ENCODE peak calls at places on chromosomes 13 and 19, in four cellular contexts. L, B, F and D are unnamed samples.

GRCh38 chr13:77860621-77861020 is 58.0 kb downstream of the EDNRB start:
- DNase-seq in L (no peak), B (no peak), F (peak; percentile 71), D (peak; percentile 3)

GRCh38 chr13:107518292-107518691 is 697.0 kb downstream of the LIG4 start:
- DNase-seq in F (peak; percentile 13), B (no peak), L (no peak), D (no peak)

GRCh38 chr19:50509366-50509765 is 1.6 kb downstream of the JOSD2 start:
- DNase-seq in L (no peak), B (no peak), F (no peak), D (no peak)

GRCh38 chr13:50085063-50085462 is 69.8 kb downstream of the KCNRG start:
- DNase-seq in F (peak; percentile 79), B (no peak), L (no peak), D (peak; percentile 21)

GRCh38 chr19:507286-508203 is at the start of gene TPGS1:
- DNase-seq in F (peak; percentile 63), B (peak; percentile 97), L (peak; percentile 73), D (peak; percentile 99)

GRCh38 chr13:57582032-57582431 is 49.5 kb upstream of the PCDH17 start:
- DNase-seq in B (no peak), L (no peak), F (no peak), D (no peak)

GRCh38 chr19:18932216-18932841 is 8.7 kb downstream of the HOMER3 start:
- DNase-seq in L (peak; percentile 69), F (peak; percentile 39), B (peak; percentile 61), D (peak; percentile 43)

GRCh38 chr13:96991072-96991471 is 3.2 kb downstream of the OXGR1 start:
- DNase-seq in L (no peak), F (no peak), B (no peak), D (no peak)

GRCh38 chr13:45717324-45717723 is 15.2 kb downstream of the CBY2 start:
- DNase-seq in B (no peak), L (no peak), F (no peak), D (no peak)

GRCh38 chr19:31427857-31428256 is 78.6 kb upstream of the TSHZ3 start:
- DNase-seq in L (no peak), B (no peak), F (peak; percentile 46), D (no peak)

GRCh38 chr13:77918391-77919261 is at the start of gene EDNRB:
- DNase-seq in B (no peak), L (peak; percentile 72), F (peak; percentile 41), D (peak; percentile 22)

DNA sequence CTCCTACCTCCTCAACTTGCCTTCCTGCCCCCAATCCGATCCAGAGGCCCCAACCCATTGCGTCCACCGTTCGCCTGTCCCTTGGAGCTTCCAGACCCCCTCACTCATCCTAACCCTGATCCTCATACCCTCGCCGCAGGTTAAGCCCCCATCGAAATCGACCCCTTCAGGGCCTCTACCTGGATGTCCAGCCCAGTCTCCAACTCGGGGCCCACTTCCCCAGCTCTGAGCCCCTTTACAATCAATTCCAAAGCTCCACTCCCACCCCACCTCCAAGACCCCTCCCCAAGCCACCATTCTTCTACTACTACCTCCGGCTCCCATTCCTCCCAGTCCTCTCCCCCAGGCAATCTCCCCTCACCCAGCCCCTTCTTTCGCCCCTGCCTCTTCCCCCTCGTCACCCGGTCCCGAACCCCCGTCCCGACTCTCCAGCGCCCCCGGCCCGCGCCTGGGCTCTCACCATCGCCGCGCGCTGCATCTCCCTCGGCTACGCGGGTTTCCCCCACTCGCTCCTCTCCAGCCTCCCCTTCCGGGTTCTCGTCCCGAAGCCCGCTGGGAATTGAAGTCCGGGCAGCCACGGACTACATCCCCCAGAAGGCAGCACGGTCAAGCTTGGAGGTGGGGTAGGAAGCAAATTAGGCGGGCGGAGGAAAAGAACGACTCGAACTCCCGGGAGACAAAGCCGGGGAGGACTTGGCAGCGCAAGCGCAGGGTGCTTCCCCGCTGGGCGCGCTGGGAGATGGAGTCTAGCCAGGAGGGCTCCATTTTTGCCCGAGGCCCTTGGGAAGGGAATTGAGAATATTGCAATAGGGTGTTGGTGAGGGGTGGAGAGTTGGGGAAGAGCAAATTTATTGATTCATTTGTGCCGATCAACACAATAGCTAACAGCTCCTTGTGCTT is at the start of gene FBXO46:
- DNase-seq in B (peak; percentile 96), F (peak; percentile 99), L (peak; percentile 99), D (peak; percentile 94)
- TF ChIP-seq CTCF in B (no peak), F (peak; percentile 32), L (no peak), D (peak; percentile 43)

DNA sequence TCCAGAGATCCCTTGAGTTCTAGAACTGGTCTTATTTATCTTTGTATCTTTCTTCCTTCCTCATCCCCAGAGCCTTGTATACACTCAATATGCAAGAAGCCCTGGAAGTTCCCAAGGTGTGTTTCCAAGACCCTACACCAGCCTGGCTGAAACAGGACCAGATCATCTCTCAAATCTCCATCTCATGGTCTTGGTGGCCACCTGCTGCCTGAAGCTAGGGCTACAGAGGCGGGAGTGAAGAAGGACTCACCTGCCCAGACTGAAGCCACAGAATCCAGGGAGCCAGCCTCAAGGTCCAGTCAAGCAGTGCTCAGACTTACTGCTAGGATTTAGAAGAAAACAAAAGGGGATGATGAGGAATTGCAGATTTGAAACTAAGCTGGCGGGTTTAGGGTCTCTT is 6.1 kb upstream of the CYSLTR2 start:
- DNase-seq in F (no peak), B (no peak), L (no peak), D (no peak)
- TF ChIP-seq CTCF in F (no peak), B (no peak), L (no peak), D (no peak)

GRCh38 chr13:103772576-103772975 is 706.4 kb upstream of the SLC10A2 start:
- DNase-seq in B (no peak), F (no peak), L (no peak), D (no peak)
- TF ChIP-seq CTCF in B (no peak), F (no peak), L (no peak), D (peak; percentile 20)

DNA sequence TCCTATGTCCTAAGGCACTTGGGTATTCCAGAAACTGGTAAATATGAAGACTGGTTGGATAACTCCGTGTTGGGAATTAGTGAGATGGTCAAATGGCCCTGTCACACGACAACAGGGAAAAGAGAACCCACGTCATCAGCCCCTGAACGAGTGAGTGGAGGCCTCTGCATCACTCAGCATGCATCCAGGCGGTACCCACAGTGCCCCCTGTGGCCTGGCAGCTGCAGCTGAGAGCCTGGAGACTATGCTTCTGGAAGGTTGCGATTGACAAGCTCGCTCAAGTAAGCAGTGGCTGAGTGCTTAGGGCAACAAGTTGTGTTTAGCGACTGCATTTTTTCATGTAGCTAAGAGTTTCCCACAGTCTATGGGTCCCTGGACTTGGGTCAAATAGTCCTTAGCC is 55.9 kb downstream of the COL4A2 start:
- DNase-seq in L (no peak), B (no peak), F (no peak), D (no peak)
- TF ChIP-seq CTCF in L (no peak), B (no peak), F (no peak), D (peak; percentile 44)

GRCh38 chr19:6967962-6968361 is 53.3 kb downstream of the MBD3L2B start:
- DNase-seq in B (no peak), L (no peak), F (no peak), D (no peak)

GRCh38 chr19:6969490-6969889 is 51.7 kb downstream of the MBD3L2B start:
- DNase-seq in L (no peak), F (no peak), B (no peak), D (no peak)

GRCh38 chr19:6958786-6959185 is 62.4 kb downstream of the MBD3L2B start:
- DNase-seq in F (no peak), B (no peak), L (no peak), D (no peak)

GRCh38 chr19:6963259-6963852 is 57.9 kb downstream of the MBD3L2B start:
- DNase-seq in B (no peak), F (no peak), L (no peak), D (no peak)

GRCh38 chr19:6963937-6964336 is 57.3 kb downstream of the MBD3L2B start:
- DNase-seq in B (no peak), L (no peak), F (no peak), D (no peak)
- TF ChIP-seq CTCF in B (no peak), L (peak; percentile 19), F (peak; percentile 19), D (peak; percentile 19)

GRCh38 chr19:3024870-3025515 is 4.1 kb downstream of the TLE2 start:
- DNase-seq in B (no peak), L (no peak), F (no peak), D (no peak)
- TF ChIP-seq CTCF in B (no peak), L (no peak), F (no peak), D (no peak)

DNA sequence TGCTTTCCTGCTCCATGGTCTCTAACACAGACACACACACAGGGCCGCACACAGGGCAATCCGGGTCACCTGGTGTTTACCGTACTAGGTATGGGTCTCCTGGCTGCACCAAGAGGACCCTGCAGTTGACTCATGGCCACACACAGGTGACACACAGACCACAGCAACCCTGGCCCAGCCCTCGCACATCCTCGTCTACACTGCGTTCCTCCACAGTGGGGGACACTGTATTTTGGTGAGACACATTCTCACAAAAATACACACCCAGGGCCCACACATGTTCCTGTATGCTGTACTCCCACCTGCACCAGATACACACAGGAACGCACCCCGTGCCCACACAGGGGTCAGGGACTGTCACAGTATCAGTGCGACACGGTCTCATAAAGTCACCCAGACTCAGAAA is 12.8 kb downstream of the PDE4A start:
- DNase-seq in B (no peak), L (no peak), F (no peak), D (no peak)
- TF ChIP-seq CTCF in B (no peak), L (no peak), F (no peak), D (no peak)

GRCh38 chr19:52622261-52622660 is 15.9 kb downstream of the ZNF83 start:
- DNase-seq in F (no peak), B (no peak), L (no peak), D (no peak)

GRCh38 chr19:52621376-52621775 is 16.8 kb downstream of the ZNF83 start:
- DNase-seq in L (no peak), B (no peak), F (no peak), D (no peak)

DNA sequence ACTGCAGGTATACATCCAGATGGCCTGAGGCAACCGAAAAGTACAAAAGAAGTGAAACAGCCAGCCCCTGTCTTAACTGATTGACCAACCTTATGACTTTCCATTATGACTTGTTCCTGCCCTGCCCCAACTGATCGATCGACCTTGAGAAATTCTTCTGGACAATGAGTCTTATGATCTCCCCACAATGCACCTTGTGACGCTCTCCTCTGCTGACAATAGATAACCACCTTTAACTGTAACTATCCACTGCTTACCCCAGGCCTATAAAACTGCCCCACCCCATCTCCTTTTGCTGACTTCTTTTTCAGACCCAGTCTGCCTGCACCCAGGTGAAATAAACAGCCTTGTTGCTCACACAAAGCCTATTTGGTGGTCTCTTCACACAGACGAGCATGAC is 11.2 kb downstream of the ZNF83 start:
- DNase-seq in L (no peak), F (no peak), B (no peak), D (no peak)
- TF ChIP-seq CTCF in L (no peak), F (no peak), B (no peak), D (no peak)